ENCODE peak calls at places on chromosomes 16 and 17, in four cellular contexts. U is transverse colon, I is A549, F is IMR-90. W is an unnamed sample.

GRCh38 chr16:28596840-28597691 is at the start of gene SULT1A2:
- DNase-seq in I (no peak), U (peak), F (no peak), W (no peak)

GRCh38 chr16:89890200-89890599 is 16.8 kb downstream of the TCF25 start:
- DNase-seq in I (no peak), U (no peak), F (no peak), W (no peak)

GRCh38 chr16:31214705-31215286 is 877 bp downstream of the TRIM72 start:
- DNase-seq in I (no peak), F (no peak), U (no peak), W (no peak)

GRCh38 chr16:74743668-74744299 is 30.8 kb downstream of the FA2H start:
- DNase-seq in I (peak), U (peak), F (peak), W (no peak)

GRCh38 chr16:5381481-5381880 is 283.9 kb upstream of the EEF2KMT start:
- DNase-seq in U (no peak), F (no peak), I (no peak), W (no peak)

GRCh38 chr17:49987681-49988441 is 7.2 kb downstream of the DLX3 start:
- DNase-seq in I (no peak), U (no peak), F (no peak), W (no peak)

GRCh38 chr17:37028040-37028439 is 79.3 kb downstream of the AATF start:
- DNase-seq in I (no peak), F (peak), U (no peak), W (no peak)

GRCh38 chr17:40536731-40537171 is 28.5 kb downstream of the CCR7 start:
- DNase-seq in I (no peak), F (peak), U (no peak), W (no peak)

GRCh38 chr17:30148376-30148775 is 31.8 kb downstream of the NSRP1 start:
- DNase-seq in I (no peak), U (no peak), F (no peak), W (no peak)

GRCh38 chr17:63550816-63551639 is 751 bp downstream of the DCAF7 start:
- DNase-seq in U (peak), F (peak), I (peak), W (peak)

GRCh38 chr16:82370282-82370681 is 200.3 kb upstream of the MPHOSPH6 start:
- DNase-seq in U (no peak), F (no peak), I (no peak), W (no peak)

GRCh38 chr16:82364690-82365089 is 194.7 kb upstream of the MPHOSPH6 start:
- DNase-seq in I (no peak), U (no peak), F (no peak), W (no peak)

GRCh38 chr16:82363026-82363816 is 193.2 kb upstream of the MPHOSPH6 start:
- DNase-seq in U (no peak), F (no peak), I (no peak), W (no peak)

GRCh38 chr16:82366462-82366861 is 196.4 kb upstream of the MPHOSPH6 start:
- DNase-seq in U (no peak), F (no peak), I (no peak), W (no peak)

GRCh38 chr16:82368041-82368440 is 198.0 kb upstream of the MPHOSPH6 start:
- DNase-seq in I (peak), U (no peak), F (peak), W (no peak)
- TF ChIP-seq CTCF in I (no peak), U (no peak), F (peak), W (no peak)

GRCh38 chr16:26701243-26701886 is 365.4 kb upstream of the C16orf82 start:
- DNase-seq in F (no peak), U (no peak), I (no peak), W (no peak)
- TF ChIP-seq POLR2A in F (no peak), U (no peak), I (no peak), W (no peak)

GRCh38 chr16:56192644-56192960 is 1.3 kb downstream of the GNAO1 start:
- DNase-seq in F (no peak), U (no peak), I (no peak), W (no peak)
- H3K4me3 ChIP-seq in F (no peak), U (peak), I (no peak), W (peak)

GRCh38 chr16:27240948-27241531 is 27.5 kb downstream of the NSMCE1 start:
- DNase-seq in U (no peak), I (no peak), F (peak), W (peak)

GRCh38 chr16:27242868-27243590 is 25.5 kb downstream of the NSMCE1 start:
- DNase-seq in I (peak), U (no peak), F (peak), W (peak)

GRCh38 chr16:27239906-27240655 is 28.5 kb downstream of the NSMCE1 start:
- DNase-seq in U (no peak), I (no peak), F (peak), W (peak)

GRCh38 chr16:27242398-27242797 is 26.2 kb downstream of the NSMCE1 start:
- DNase-seq in U (no peak), I (no peak), F (no peak), W (no peak)

GRCh38 chr16:27241658-27242057 is 26.9 kb downstream of the NSMCE1 start:
- DNase-seq in I (no peak), U (no peak), F (peak), W (peak)
- TF ChIP-seq CTCF in I (no peak), U (no peak), F (no peak), W (no peak)

DNA sequence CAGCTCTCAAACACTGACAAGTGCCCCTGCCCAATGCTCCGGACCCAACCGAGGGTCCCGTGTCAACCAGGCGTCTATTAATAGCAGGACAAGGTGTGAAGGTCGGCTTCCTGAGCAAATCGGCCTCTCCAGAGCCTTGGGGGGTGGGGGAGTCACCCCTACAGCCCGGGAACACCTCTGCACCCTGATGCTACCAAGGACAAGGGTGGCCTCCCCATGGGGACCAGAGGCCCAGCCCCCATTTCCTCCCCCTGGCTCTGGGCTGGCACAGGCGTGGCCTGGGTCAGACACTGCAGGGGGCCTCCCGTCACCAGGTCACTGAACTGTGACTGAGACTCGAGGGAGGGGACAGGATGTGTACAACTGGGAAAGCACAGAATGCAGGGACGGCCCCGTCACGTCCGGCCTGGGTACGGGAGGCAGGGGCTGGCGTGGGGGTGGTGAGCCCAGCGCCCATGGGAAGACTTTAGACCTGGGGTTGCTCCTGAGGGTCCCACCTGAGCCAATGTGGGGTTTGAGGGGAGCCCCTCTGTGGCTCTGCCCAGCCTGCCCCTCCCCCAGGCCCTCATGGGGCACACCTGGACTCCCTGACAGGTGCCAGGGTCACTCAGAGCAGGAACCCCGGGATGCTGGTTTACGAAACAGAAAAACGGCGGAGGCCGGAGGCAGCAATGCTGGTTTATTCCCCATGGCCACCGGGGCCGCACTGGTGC is 579 bp upstream of the CYBA start:
- DNase-seq in I (no peak), U (peak), F (no peak), W (no peak)
- TF ChIP-seq POLR2A in I (no peak), U (peak), F (no peak), W (no peak)

DNA sequence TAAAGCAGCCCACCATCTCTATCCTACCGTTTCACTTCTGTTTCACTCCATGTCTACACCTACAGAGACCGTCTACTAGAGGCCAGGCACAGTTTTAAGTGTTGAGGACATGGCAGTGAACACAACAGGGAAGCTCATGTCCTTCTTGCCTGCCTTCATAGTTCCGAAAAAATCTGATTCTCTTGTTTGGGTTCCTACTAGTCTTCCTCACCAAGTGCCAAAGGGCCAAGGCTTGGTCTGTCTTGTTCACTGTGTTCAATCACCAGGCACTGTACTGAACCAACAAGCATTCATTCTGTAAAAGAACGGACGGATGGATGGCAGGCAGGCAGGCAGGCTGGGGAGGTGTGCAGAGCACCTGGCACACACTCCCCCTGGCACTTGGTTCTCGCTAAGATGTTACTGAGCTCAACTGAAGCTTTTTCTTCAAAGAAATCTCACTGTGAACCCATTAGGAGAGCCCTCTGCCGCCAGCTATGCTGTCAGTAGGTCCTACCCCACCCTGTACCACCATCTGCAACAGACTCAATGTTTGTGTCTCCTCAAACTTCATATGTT is 2.5 kb downstream of the DEXI start:
- DNase-seq in F (no peak), U (no peak), I (no peak), W (no peak)
- H3K4me3 ChIP-seq in F (no peak), U (peak), I (no peak), W (peak)

GRCh38 chr16:67613808-67614207 is 31.1 kb upstream of the CARMIL2 start:
- DNase-seq in U (no peak), F (no peak), I (no peak), W (no peak)
- TF ChIP-seq CTCF in U (no peak), F (peak), I (no peak), W (no peak)

GRCh38 chr17:8724451-8724850 is 20.2 kb downstream of the CCDC42 start:
- DNase-seq in F (no peak), U (no peak), I (no peak), W (no peak)
- TF ChIP-seq POLR2A in F (no peak), U (no peak), I (no peak), W (no peak)

GRCh38 chr17:1108810-1109605 is 70.8 kb downstream of the ABR start:
- DNase-seq in U (peak), F (peak), I (peak), W (no peak)

GRCh38 chr17:1107777-1108559 is 71.8 kb downstream of the ABR start:
- DNase-seq in U (peak), F (no peak), I (no peak), W (no peak)

GRCh38 chr17:1109606-1110523 is 69.9 kb downstream of the ABR start:
- DNase-seq in U (peak), F (no peak), I (no peak), W (no peak)

GRCh38 chr17:1108560-1108809 is 71.3 kb downstream of the ABR start:
- DNase-seq in F (no peak), U (no peak), I (no peak), W (no peak)

DNA sequence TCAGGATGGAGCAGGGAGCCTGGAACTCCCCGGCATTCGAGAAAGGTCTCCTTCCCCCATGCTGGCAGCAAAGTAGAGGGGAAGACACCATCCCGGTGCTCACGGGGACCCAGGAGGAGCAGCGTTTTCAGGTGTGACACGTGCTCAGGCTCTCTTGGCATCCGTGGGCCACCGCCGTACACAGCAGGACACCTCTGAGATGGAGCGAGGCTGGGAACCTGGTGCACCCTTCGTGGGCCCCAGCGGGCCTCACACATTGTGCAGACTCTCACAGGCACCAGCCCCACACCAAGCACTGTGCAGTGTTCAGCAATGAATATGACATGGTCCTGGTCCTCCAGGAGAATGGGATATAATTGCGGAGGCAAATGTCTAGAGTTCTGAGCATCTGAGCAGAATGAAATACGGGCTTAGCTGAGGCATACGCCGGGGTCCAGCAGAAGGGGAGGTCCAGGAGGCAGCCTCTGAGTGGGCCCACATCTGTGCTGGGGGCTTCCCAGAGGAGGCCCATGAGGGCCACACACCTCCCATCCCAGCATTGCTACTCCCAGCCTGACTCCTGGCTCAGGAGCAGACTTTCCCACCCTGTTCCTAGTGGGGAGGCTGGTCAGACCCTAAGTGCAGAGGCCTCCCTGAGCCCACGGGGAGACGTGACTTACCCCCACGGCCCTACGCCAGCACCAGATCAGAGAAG is 72.6 kb downstream of the ABR start:
- DNase-seq in F (no peak), U (no peak), I (no peak), W (no peak)
- H3K4me3 ChIP-seq in F (no peak), U (peak), I (peak), W (peak)